ENCODE peak calls at places on chromosomes 5 and 9, in seven cellular contexts. L is stimulated activated CD8-positive, alpha-beta memory T cell treated with anti-CD3 and anti-CD28 coated beads, Interleukin-12 subunit alpha, Interleukin-12 subunit beta, amount 100 ng/mL, for 4 hours; V is breast epithelium; Q is GM13976; M is CD4-positive, alpha-beta T cell; Y is omental fat pad; N is ovary. P is an unnamed sample.

GRCh38 chr5:11683666-11684065 is 220.6 kb downstream of the CTNND2 start:
- DNase-seq in Y (no peak), M (no peak), N (no peak), Q (no peak), V (no peak), L (no peak), P (no peak)

GRCh38 chr9:87346061-87346665 is 151.5 kb upstream of the DAPK1 start:
- DNase-seq in Y (no peak), N (no peak), M (no peak), Q (no peak), L (no peak), V (no peak), P (no peak)

GRCh38 chr9:13049223-13049622 is 230.3 kb downstream of the MPDZ start:
- DNase-seq in V (no peak), Y (no peak), M (no peak), N (no peak), L (no peak), Q (no peak), P (no peak)

GRCh38 chr9:99076483-99077171 is 28.3 kb upstream of the TGFBR1 start:
- DNase-seq in L (peak; percentile 36), V (no peak), N (no peak), M (peak; percentile 25), Q (no peak), Y (no peak), P (peak; percentile 63)

GRCh38 chr5:132363431-132364112 is 5.9 kb upstream of the SLC22A5 start:
- DNase-seq in M (no peak), L (no peak), Y (no peak), V (no peak), N (peak; percentile 55), Q (no peak), P (no peak)

GRCh38 chr5:157362502-157362901 is 96.6 kb downstream of the CYFIP2 start:
- DNase-seq in N (no peak), L (no peak), V (no peak), M (no peak), Q (no peak), Y (no peak), P (no peak)

GRCh38 chr5:79694183-79694582 is 4.5 kb downstream of the CMYA5 start:
- DNase-seq in L (no peak), N (no peak), Q (no peak), V (no peak), Y (no peak), M (no peak), P (no peak)

GRCh38 chr5:32278403-32278802 is 34.3 kb downstream of the MTMR12 start:
- DNase-seq in N (no peak), M (no peak), Q (no peak), Y (no peak), V (no peak), L (no peak), P (no peak)

GRCh38 chr5:43033845-43034590 is 6.1 kb downstream of the ANXA2R start:
- DNase-seq in Q (no peak), N (no peak), L (no peak), V (no peak), M (no peak), Y (no peak), P (no peak)

GRCh38 chr5:16664368-16664767 is 47.6 kb upstream of the RETREG1 start:
- DNase-seq in Q (no peak), M (no peak), L (no peak), V (no peak), Y (no peak), N (no peak), P (no peak)

GRCh38 chr9:2157277-2158105 is 142.3 kb downstream of the SMARCA2 start:
- DNase-seq in Y (no peak), V (no peak), L (peak; percentile 4), Q (no peak), N (peak; percentile 56), M (no peak), P (no peak)

GRCh38 chr5:127313847-127314473 is 23.4 kb downstream of the MEGF10 start:
- DNase-seq in Y (peak; percentile 48), L (peak; percentile 19), M (peak; percentile 28), V (peak; percentile 22), N (peak; percentile 53), Q (peak; percentile 50), P (peak; percentile 54)

GRCh38 chr5:24232929-24233328 is 411.8 kb downstream of the CDH10 start:
- DNase-seq in L (no peak), Q (no peak), M (no peak), Y (no peak), N (no peak), V (no peak), P (no peak)

GRCh38 chr5:151758141-151758429 is 346 bp downstream of the ATOX1 start:
- DNase-seq in M (no peak), N (peak; percentile 37), Y (no peak), V (no peak), Q (no peak), L (no peak), P (no peak)

GRCh38 chr9:95891067-95891466 is 15.6 kb downstream of the ERCC6L2 start:
- DNase-seq in M (no peak), N (no peak), V (no peak), Y (no peak), Q (no peak), L (no peak), P (no peak)

GRCh38 chr5:9644630-9645029 is 14.5 kb upstream of the TAS2R1 start:
- DNase-seq in Y (no peak), N (no peak), M (no peak), Q (no peak), V (no peak), L (no peak), P (no peak)

GRCh38 chr5:129945031-129945430 is 40.8 kb downstream of the CHSY3 start:
- DNase-seq in Y (no peak), V (no peak), M (no peak), N (no peak), Q (no peak), L (no peak), P (no peak)